ENCODE peak calls at places on chromosomes 11 and 22, in five cellular contexts. H, Z, I, V and B are unnamed samples. For H3K4me1, the result is how much of the 10 kb centered on the place peaks cover.

GRCh38 chr11:35711924-35712323 is 49.3 kb downstream of the TRIM44 start:
- DNase-seq in H (no peak), Z (no peak), I (no peak), V (no peak), B (no peak)

GRCh38 chr11:92211576-92212167 is 12.9 kb upstream of the FAT3 start:
- DNase-seq in H (peak), Z (peak), I (peak), V (peak), B (peak)

GRCh38 chr11:1074244-1075221 is at the start of gene MUC2:
- DNase-seq in H (no peak), Z (no peak), I (no peak), V (no peak), B (no peak)

GRCh38 chr11:9470765-9471164 is 10.0 kb downstream of the ZNF143 start:
- DNase-seq in H (no peak), Z (no peak), I (no peak), V (no peak), B (no peak)

GRCh38 chr11:37905707-37906417 is 1307.8 kb upstream of the RAG2 start:
- DNase-seq in H (no peak), Z (no peak), I (no peak), V (no peak), B (no peak)

GRCh38 chr22:38056969-38057841 is at the start of gene PICK1:
- DNase-seq in H (peak), Z (peak), I (peak), V (peak), B (peak)

GRCh38 chr11:29328961-29329441 is 687.8 kb downstream of the KCNA4 start:
- DNase-seq in H (peak), Z (no peak), I (peak), V (peak), B (peak)

GRCh38 chr11:63835156-63835540 is 3.8 kb upstream of the MARK2 start:
- DNase-seq in H (no peak), Z (no peak), I (no peak), V (no peak), B (no peak)

GRCh38 chr11:30258679-30259078 is 27.9 kb downstream of the FSHB start:
- DNase-seq in H (no peak), Z (no peak), I (no peak), V (no peak), B (no peak)

GRCh38 chr22:29470159-29470855 is 9.7 kb upstream of the NEFH start:
- DNase-seq in H (peak), Z (no peak), I (peak), V (peak), B (no peak)
- TF ChIP-seq CTCF in H (peak), Z (peak), I (peak), V (peak), B (peak)

GRCh38 chr11:86696451-86696850 is 24.0 kb upstream of the ME3 start:
- DNase-seq in H (no peak), Z (no peak), I (no peak), V (no peak), B (no peak)
- H3K4me1 ChIP-seq in H (under half), Z (under half), I (under half), V (under half), B (under half)

GRCh38 chr11:34063061-34063795 is 11.7 kb downstream of the CAPRIN1 start:
- DNase-seq in H (peak), Z (no peak), I (no peak), V (no peak), B (no peak)
- H3K4me3 ChIP-seq in H (no peak), Z (no peak), I (no peak), V (no peak), B (no peak)

GRCh38 chr11:57321388-57321995 is 3.3 kb downstream of the TNKS1BP1 start:
- DNase-seq in H (no peak), Z (no peak), I (no peak), V (no peak), B (no peak)

GRCh38 chr11:57323503-57324153 is 1.1 kb downstream of the TNKS1BP1 start:
- DNase-seq in H (peak), Z (no peak), I (no peak), V (no peak), B (no peak)

GRCh38 chr11:57321996-57322880 is 2.5 kb downstream of the TNKS1BP1 start:
- DNase-seq in H (peak), Z (peak), I (peak), V (peak), B (peak)

GRCh38 chr11:57324154-57324885 is 432 bp downstream of the TNKS1BP1 start:
- DNase-seq in H (peak), Z (peak), I (peak), V (peak), B (peak)

DNA sequence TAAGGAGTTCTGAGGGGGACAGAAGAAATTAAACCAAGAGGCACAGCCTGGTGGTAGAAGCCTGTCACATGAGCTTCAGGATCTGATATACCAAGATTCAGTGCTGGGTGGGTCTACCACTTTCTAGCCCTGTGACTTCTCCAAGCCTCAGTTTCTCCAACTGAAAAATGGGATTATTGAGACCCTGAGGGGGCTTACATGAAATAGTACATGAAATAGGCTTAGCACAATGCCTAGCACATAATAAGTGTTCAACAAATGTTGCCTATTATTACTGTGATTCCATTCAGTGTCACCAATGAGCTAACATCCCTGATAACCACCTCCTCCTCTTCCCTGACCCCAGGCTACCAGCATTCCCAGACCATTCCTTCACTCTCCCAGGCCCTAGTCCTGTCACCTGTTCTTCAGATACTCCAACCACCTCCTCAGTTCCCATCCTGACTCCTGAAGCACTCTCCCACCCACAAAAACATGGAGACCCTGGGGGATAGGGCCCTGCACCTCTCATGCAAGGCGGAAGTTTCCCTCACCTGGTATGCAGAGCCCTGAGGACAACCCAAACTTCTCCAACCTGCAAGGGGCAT is 1.8 kb downstream of the TNKS1BP1 start:
- DNase-seq in H (no peak), Z (no peak), I (no peak), V (no peak), B (no peak)
- TF ChIP-seq CTCF in H (no peak), Z (no peak), I (no peak), V (no peak), B (no peak)

GRCh38 chr11:119029069-119029339 is 1.7 kb downstream of the SLC37A4 start:
- DNase-seq in H (no peak), Z (no peak), I (no peak), V (no peak), B (no peak)
- H3K4me1 ChIP-seq in H (under half), Z (under half), I (under half), V (under half), B (under half)

DNA sequence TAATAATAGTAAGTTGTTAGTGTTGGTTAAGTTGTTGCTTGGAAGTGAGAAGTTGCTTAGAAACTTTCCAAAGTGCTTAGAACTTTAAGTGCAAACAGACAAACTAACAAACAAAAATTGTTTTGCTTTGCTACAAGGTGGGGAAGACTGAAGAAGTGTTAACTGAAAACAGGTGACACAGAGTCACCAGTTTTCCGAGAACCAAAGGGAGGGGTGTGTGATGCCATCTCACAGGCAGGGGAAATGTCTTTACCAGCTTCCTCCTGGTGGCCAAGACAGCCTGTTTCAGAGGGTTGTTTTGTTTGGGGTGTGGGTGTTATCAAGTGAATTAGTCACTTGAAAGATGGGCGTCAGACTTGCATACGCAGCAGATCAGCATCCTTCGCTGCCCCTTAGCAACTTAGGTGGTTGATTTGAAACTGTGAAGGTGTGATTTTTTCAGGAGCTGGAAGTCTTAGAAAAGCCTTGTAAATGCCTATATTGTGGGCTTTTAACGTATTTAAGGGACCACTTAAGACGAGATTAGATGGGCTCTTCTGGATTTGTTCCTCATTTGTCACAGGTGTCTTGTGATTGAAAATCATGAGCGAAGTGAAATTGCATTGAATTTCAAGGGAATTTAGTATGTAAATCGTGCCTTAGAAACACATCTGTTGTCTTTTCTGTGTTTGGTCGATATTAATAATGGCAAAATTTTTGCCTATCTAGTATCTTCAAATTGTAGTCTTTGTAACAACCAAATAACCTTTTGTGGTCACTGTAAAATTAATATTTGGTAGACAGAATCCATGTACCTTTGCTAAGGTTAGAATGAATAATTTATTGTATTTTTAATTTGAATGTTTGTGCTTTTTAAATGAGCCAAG is 2.7 kb downstream of the NEAT1 start:
- DNase-seq in H (peak), Z (no peak), I (peak), V (no peak), B (peak)
- H3K4me3 ChIP-seq in H (peak), Z (peak), I (no peak), V (peak), B (peak)

GRCh38 chr11:60915250-60915914 is 1.4 kb downstream of the TMEM109 start:
- DNase-seq in H (peak), Z (no peak), I (peak), V (peak), B (peak)
- TF ChIP-seq CTCF in H (peak), Z (no peak), I (peak), V (peak), B (peak)

GRCh38 chr11:114120606-114121005 is 61.1 kb downstream of the ZBTB16 start:
- DNase-seq in H (no peak), Z (no peak), I (no peak), V (no peak), B (no peak)
- H3K4me1 ChIP-seq in H (under half), Z (under half), I (under half), V (under half), B (half or more)

GRCh38 chr11:43546561-43547410 is 133.8 kb upstream of the HSD17B12 start:
- DNase-seq in H (no peak), Z (no peak), I (no peak), V (no peak), B (no peak)

GRCh38 chr11:43547900-43548381 is 132.6 kb upstream of the HSD17B12 start:
- DNase-seq in H (no peak), Z (no peak), I (peak), V (peak), B (peak)

GRCh38 chr11:43548921-43549320 is 131.6 kb upstream of the HSD17B12 start:
- DNase-seq in H (no peak), Z (no peak), I (no peak), V (no peak), B (no peak)

GRCh38 chr11:43545610-43546009 is 134.9 kb upstream of the HSD17B12 start:
- DNase-seq in H (no peak), Z (no peak), I (no peak), V (no peak), B (no peak)

DNA sequence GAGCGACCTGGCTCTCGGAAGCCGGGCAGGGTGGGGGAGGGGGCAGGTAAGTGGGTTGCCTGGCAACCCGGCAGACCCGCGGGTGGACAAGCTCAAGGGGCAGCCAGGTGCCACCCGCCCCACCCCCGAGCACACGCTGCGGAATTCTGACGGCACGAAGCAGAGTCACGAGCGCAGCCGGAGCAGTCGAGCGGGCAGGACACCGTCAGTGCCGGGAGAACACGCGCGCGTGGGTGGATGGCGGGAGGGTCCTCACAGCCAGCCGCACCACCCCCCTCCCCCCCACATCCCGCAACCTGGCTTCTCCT is 133.2 kb upstream of the HSD17B12 start:
- DNase-seq in H (no peak), Z (no peak), I (peak), V (no peak), B (peak)
- H3K4me3 ChIP-seq in H (no peak), Z (no peak), I (peak), V (peak), B (peak)

DNA sequence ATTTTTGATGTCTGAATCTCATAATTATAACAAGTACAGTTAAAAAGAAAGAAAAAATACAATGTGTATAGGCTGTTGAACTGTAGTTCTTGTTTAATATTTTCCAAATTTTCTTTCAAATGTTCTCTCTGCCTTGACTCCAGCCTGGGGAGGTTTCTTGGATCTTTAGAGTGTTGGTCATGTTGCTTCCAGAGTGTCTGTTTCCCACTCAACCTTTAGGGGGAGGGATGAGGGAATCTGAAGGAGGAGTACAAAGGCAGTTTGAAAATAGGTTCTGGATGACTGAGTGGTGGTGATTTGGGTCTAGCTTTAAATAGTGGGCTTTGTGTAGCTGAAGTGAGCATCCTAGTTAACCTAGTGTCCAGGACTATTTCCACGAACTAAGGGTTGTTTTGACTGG is 2.0 kb downstream of the CTNND1 start:
- DNase-seq in H (peak), Z (no peak), I (peak), V (peak), B (no peak)
- TF ChIP-seq CTCF in H (peak), Z (peak), I (peak), V (peak), B (peak)